ENCODE peak calls at places on chromosomes 7 and 10, in ten cellular contexts. M is body of pancreas, Q is fibroblast of lung, T is transverse colon, B is mesenchymal stem cell, R is pancreas, H is cardiac muscle cell, E is A549, G is lower lobe of right lung, L is vagina. O is an unnamed sample. For H3K9me3, the result is how much of the 10 kb centered on the place peaks cover.

GRCh38 chr7:47180268-47180826 is 401.6 kb downstream of the TNS3 start:
- DNase-seq in B (peak), H (peak), Q (peak), T (peak), E (peak), R (peak), L (peak), M (peak), G (no peak), O (no peak)

GRCh38 chr7:441713-442421 is 77.8 kb downstream of the PDGFA start:
- DNase-seq in T (no peak), M (no peak), B (no peak), E (no peak), Q (no peak), R (no peak), H (no peak), G (no peak), L (no peak), O (no peak)

GRCh38 chr7:42678315-42678714 is 233.6 kb downstream of the C7orf25 start:
- DNase-seq in L (no peak), T (no peak), B (no peak), G (no peak), Q (peak), M (no peak), R (no peak), E (no peak), H (peak), O (no peak)

GRCh38 chr7:86667732-86668131 is 24.0 kb downstream of the GRM3 start:
- DNase-seq in T (no peak), Q (no peak), G (no peak), M (no peak), R (no peak), L (no peak), E (no peak), B (no peak), H (no peak), O (no peak)

GRCh38 chr7:120033114-120033513 is 239.9 kb upstream of the KCND2 start:
- DNase-seq in B (no peak), Q (no peak), L (no peak), R (no peak), T (no peak), E (no peak), G (no peak), H (no peak), M (no peak), O (no peak)

GRCh38 chr7:30894866-30895408 is 16.7 kb upstream of the AQP1 start:
- DNase-seq in B (no peak), G (no peak), E (no peak), H (peak), R (no peak), Q (no peak), L (no peak), M (no peak), T (no peak), O (peak)

GRCh38 chr10:91197044-91197651 is 23.3 kb upstream of the PCGF5 start:
- DNase-seq in L (no peak), T (no peak), R (no peak), M (no peak), Q (peak), B (peak), E (no peak), H (peak), G (no peak), O (peak)

GRCh38 chr7:101870361-101871062 is 53.1 kb downstream of the CUX1 start:
- DNase-seq in B (peak), H (no peak), R (no peak), G (no peak), E (peak), T (peak), Q (peak), M (no peak), L (no peak), O (no peak)

GRCh38 chr10:119667562-119668328 is 16.6 kb downstream of the BAG3 start:
- DNase-seq in G (no peak), R (peak), M (peak), B (peak), H (peak), Q (peak), T (peak), L (no peak), E (peak), O (peak)

GRCh38 chr7:94053532-94053931 is 49.4 kb upstream of the BET1 start:
- DNase-seq in L (no peak), E (no peak), Q (no peak), T (no peak), H (no peak), R (no peak), M (no peak), G (no peak), B (no peak), O (no peak)

GRCh38 chr10:52752801-52753437 is 19.7 kb downstream of the MBL2 start:
- DNase-seq in Q (no peak), H (no peak), B (no peak), R (no peak), T (no peak), G (no peak), M (no peak), E (no peak), L (peak), O (no peak)

GRCh38 chr7:92612501-92612900 is 22.3 kb upstream of the FAM133B start:
- DNase-seq in T (no peak), R (no peak), B (no peak), Q (peak), G (no peak), L (no peak), E (no peak), H (no peak), M (no peak), O (no peak)

GRCh38 chr10:58414270-58415041 is 29.2 kb downstream of the TFAM start:
- DNase-seq in T (no peak), L (no peak), Q (peak), R (no peak), B (peak), G (no peak), E (peak), H (peak), M (peak), O (no peak)

GRCh38 chr10:69819713-69820506 is 18.2 kb downstream of the COL13A1 start:
- DNase-seq in L (no peak), R (no peak), M (no peak), B (peak), G (no peak), Q (peak), E (no peak), H (peak), T (no peak), O (no peak)

GRCh38 chr10:132554053-132554990 is 16.7 kb downstream of the INPP5A start:
- DNase-seq in B (no peak), H (no peak), E (no peak), T (no peak), M (no peak), L (no peak), Q (no peak), R (no peak), G (no peak), O (no peak)

GRCh38 chr7:27709137-27710075 is 30.6 kb upstream of the TAX1BP1 start:
- DNase-seq in G (no peak), M (no peak), H (peak), L (no peak), R (no peak), Q (peak), E (no peak), T (no peak), B (peak), O (no peak)

GRCh38 chr10:114401195-114401741 is 3.0 kb downstream of the AFAP1L2 start:
- DNase-seq in L (no peak), G (no peak), T (peak), R (no peak), B (peak), M (peak), H (peak), Q (peak), E (no peak), O (no peak)

GRCh38 chr10:114498413-114499111 is 94.3 kb upstream of the AFAP1L2 start:
- DNase-seq in M (no peak), T (no peak), G (no peak), L (no peak), B (no peak), H (no peak), R (no peak), Q (no peak), E (no peak), O (no peak)

GRCh38 chr10:78420946-78421732 is 387.5 kb downstream of the RPS24 start:
- DNase-seq in H (no peak), R (no peak), G (no peak), T (no peak), B (no peak), L (no peak), M (no peak), E (no peak), Q (no peak), O (no peak)

GRCh38 chr7:126185959-126186580 is 1066.7 kb downstream of the GRM8 start:
- DNase-seq in B (no peak), L (no peak), E (no peak), Q (no peak), G (no peak), H (no peak), T (no peak), M (no peak), R (no peak), O (no peak)

DNA sequence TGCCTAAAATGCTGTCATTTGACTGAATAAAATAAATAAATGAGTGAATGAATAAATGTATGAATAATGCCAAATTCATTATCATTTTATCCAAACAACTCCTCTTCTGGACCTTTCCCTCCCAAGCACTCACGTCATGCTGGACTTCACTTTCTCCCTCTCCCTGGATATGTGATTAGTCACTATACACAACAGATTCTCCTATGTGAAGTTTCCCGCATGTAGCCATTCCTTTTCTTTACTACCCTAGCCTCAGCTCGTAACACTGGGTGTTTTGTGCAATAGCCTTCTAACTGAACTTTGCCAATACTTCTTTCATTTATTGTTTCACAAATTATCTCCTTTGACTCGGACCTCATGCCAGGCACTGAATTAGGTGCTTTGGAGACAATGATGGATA is 87.6 kb upstream of the IL6 start:
- DNase-seq in B (no peak), T (no peak), L (no peak), H (peak), M (no peak), R (no peak), E (no peak), G (no peak), Q (peak), O (no peak)
- H3K9me3 ChIP-seq in B (under half), T (under half), L (under half), H (under half), M (under half), R (under half), E (under half), G (under half), Q (under half), O (under half)

GRCh38 chr7:24133691-24134090 is 150.3 kb upstream of the NPY start:
- DNase-seq in G (no peak), R (no peak), H (no peak), Q (no peak), L (peak), E (no peak), T (no peak), M (no peak), B (no peak), O (no peak)

GRCh38 chr7:24137338-24137737 is 146.7 kb upstream of the NPY start:
- DNase-seq in G (no peak), L (peak), Q (no peak), T (no peak), E (no peak), H (no peak), M (no peak), R (no peak), B (no peak), O (no peak)

GRCh38 chr7:24135003-24135817 is 148.8 kb upstream of the NPY start:
- DNase-seq in L (peak), E (no peak), H (no peak), M (no peak), B (no peak), R (no peak), T (no peak), G (no peak), Q (no peak), O (no peak)

GRCh38 chr7:24138366-24138765 is 145.6 kb upstream of the NPY start:
- DNase-seq in R (no peak), Q (no peak), B (peak), H (no peak), G (no peak), M (no peak), E (no peak), T (no peak), L (no peak), O (no peak)

DNA sequence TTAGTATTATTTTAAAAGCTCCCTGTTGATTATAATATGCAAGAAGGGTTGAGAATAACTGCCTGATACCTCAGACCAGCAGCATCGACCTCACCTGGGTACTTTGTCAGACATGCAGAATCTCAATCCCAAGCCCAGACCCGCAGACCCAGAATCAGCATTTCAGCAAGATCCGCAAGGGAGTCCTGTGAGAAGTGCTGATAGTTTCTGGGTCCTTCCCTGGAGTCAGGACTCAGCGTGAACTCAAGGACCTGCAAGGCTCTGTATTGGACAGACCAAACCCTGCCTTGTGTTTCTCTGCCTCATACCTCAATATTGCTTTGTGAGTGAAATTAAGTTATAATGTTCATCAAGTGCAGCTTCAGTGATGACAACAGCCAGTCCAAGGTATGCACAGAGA is 149.5 kb upstream of the NPY start:
- DNase-seq in E (no peak), Q (no peak), T (no peak), L (peak), R (no peak), H (no peak), B (no peak), G (no peak), M (no peak), O (no peak)
- H3K27ac ChIP-seq in E (no peak), Q (no peak), T (no peak), L (no peak), R (no peak), H (no peak), B (no peak), G (no peak), M (no peak), O (no peak)

GRCh38 chr7:158486919-158487318 is 100.7 kb downstream of the PTPRN2 start:
- DNase-seq in Q (no peak), L (no peak), G (no peak), E (no peak), M (no peak), B (no peak), H (no peak), R (no peak), T (no peak), O (no peak)

GRCh38 chr7:158489462-158490155 is 98.0 kb downstream of the PTPRN2 start:
- DNase-seq in H (no peak), E (no peak), R (no peak), L (no peak), B (no peak), T (no peak), M (no peak), Q (no peak), G (no peak), O (no peak)

GRCh38 chr7:158487546-158488224 is 99.9 kb downstream of the PTPRN2 start:
- DNase-seq in T (no peak), Q (no peak), B (no peak), G (no peak), H (no peak), E (no peak), R (no peak), L (no peak), M (no peak), O (no peak)

GRCh38 chr7:158490171-158490782 is 97.3 kb downstream of the PTPRN2 start:
- DNase-seq in B (no peak), Q (no peak), M (no peak), H (no peak), G (no peak), E (no peak), R (no peak), L (no peak), T (no peak), O (no peak)

GRCh38 chr7:158488225-158488889 is 99.3 kb downstream of the PTPRN2 start:
- DNase-seq in T (no peak), L (no peak), M (no peak), Q (no peak), R (no peak), G (no peak), H (no peak), B (no peak), E (no peak), O (no peak)
- H3K9me3 ChIP-seq in T (under half), L (under half), M (under half), Q (under half), R (under half), G (under half), H (under half), B (under half), E (under half), O (under half)

DNA sequence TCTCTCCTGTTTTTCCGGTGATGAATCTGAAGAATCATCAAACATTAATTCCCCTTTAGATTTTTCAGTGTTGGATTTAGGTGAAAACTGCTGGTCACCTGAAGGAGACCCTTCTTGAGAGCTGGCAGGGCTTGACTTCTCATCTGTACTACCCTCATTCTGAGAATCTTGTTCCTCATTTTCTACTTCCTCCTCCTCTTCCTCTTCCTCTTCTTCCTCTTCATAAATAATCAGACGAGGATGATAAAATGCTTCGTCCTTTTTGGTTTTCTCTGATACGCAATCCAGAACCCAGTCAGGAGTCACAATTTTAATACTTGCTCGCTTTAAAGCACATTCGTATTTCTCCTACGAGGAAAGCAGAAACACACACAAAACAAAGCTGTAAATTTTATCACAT is 26.9 kb downstream of the PAXIP1 start:
- DNase-seq in L (no peak), G (no peak), R (no peak), T (no peak), Q (no peak), B (no peak), M (no peak), H (no peak), E (no peak), O (no peak)
- H3K27ac ChIP-seq in L (no peak), G (no peak), R (no peak), T (no peak), Q (no peak), B (no peak), M (no peak), H (no peak), E (no peak), O (peak)

DNA sequence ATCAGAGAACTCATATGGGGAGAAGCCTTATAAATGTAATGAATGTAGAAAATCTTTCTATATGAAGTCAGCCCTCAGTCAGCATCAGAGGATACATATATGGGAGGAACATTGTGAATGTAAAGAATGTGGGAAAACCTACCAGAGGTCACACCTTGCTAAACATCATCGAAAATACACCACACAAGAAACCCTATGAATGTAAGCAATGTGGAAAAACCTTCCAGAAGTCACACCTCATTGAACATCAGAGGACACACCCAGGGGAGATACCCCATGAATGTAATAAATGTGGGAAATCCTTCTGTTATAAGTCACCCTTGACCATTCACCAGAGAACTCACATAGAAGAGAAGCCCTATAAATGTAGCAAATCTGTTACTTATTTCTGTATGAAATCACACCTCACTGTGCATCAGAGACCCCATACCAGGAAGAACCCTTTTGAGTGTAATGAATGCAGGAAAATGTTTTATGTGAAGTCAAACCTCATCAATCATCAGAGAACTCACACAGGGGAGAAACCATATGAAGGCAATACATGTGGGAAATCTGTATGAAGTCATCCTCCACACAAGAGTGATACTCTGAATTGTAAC is 30.8 kb downstream of the ZNF12 start:
- DNase-seq in E (no peak), T (no peak), G (no peak), H (no peak), Q (peak), R (no peak), B (no peak), M (no peak), L (no peak), O (no peak)
- H3K9me3 ChIP-seq in E (half or more), T (half or more), G (half or more), H (under half), Q (under half), R (under half), B (half or more), M (under half), L (half or more), O (under half)

GRCh38 chr7:8178353-8178752 is 83.6 kb downstream of the ICA1 start:
- DNase-seq in B (no peak), L (no peak), R (no peak), M (no peak), T (no peak), H (no peak), E (no peak), G (no peak), Q (no peak), O (no peak)

GRCh38 chr7:8172372-8173354 is 89.3 kb downstream of the ICA1 start:
- DNase-seq in B (no peak), M (no peak), Q (no peak), E (no peak), L (no peak), G (no peak), R (no peak), T (no peak), H (no peak), O (no peak)

GRCh38 chr7:8177109-8177933 is 84.6 kb downstream of the ICA1 start:
- DNase-seq in Q (no peak), E (no peak), G (no peak), H (no peak), R (no peak), T (no peak), M (peak), L (no peak), B (no peak), O (no peak)

GRCh38 chr7:8176370-8177081 is 85.4 kb downstream of the ICA1 start:
- DNase-seq in E (no peak), M (peak), H (no peak), R (no peak), L (no peak), Q (no peak), T (peak), G (no peak), B (no peak), O (no peak)

GRCh38 chr7:8175929-8176369 is 86.0 kb downstream of the ICA1 start:
- DNase-seq in M (no peak), H (no peak), L (no peak), G (no peak), E (no peak), R (no peak), B (no peak), Q (no peak), T (no peak), O (no peak)
- H3K27ac ChIP-seq in M (no peak), H (no peak), L (no peak), G (peak), E (no peak), R (no peak), B (no peak), Q (no peak), T (peak), O (peak)

O was measured in left lung.